ENCODE peak calls at places on chromosomes 11 and 22, in four cellular contexts. X, Z, B and Q are unnamed samples.

GRCh38 chr11:22930816-22931594 is 70.7 kb upstream of the CCDC179 start:
- DNase-seq in X (no peak), Z (no peak), B (peak; percentile 16), Q (no peak)

GRCh38 chr22:40512426-40513136 is 123.9 kb downstream of the MRTFA start:
- DNase-seq in X (no peak), Z (no peak), B (peak; percentile 99), Q (peak; percentile 86)

GRCh38 chr11:65437436-65438227 is 15.0 kb downstream of the NEAT1 start:
- DNase-seq in X (no peak), Z (no peak), B (peak; percentile 41), Q (peak; percentile 71)

GRCh38 chr22:42066937-42067336 is 3.7 kb downstream of the NAGA start:
- DNase-seq in X (no peak), Z (no peak), B (no peak), Q (no peak)

GRCh38 chr11:131938321-131938751 is 567.9 kb downstream of the NTM start:
- DNase-seq in X (no peak), Z (peak; percentile 67), B (no peak), Q (no peak)

GRCh38 chr22:28983190-28983589 is 78.4 kb downstream of the C22orf31 start:
- DNase-seq in X (no peak), Z (no peak), B (no peak), Q (no peak)

GRCh38 chr11:130449246-130449990 is 973 bp downstream of the ADAMTS15 start:
- DNase-seq in X (no peak), Z (no peak), B (no peak), Q (no peak)

GRCh38 chr11:122114976-122115375 is 1.0 kb downstream of the BLID start:
- DNase-seq in X (no peak), Z (no peak), B (no peak), Q (no peak)

GRCh38 chr22:39188809-39189208 is 36.3 kb upstream of the CBX7 start:
- DNase-seq in X (peak; percentile 6), Z (no peak), B (no peak), Q (no peak)

GRCh38 chr11:120674537-120674936 is 163.0 kb downstream of the GRIK4 start:
- DNase-seq in X (no peak), Z (no peak), B (peak; percentile 22), Q (peak; percentile 60)

GRCh38 chr22:49196046-49196511 is 631.6 kb downstream of the BRD1 start:
- DNase-seq in X (no peak), Z (no peak), B (no peak), Q (no peak)

GRCh38 chr22:36741968-36742367 is 34.0 kb downstream of the IFT27 start:
- DNase-seq in X (no peak), Z (peak; percentile 2), B (no peak), Q (no peak)

GRCh38 chr11:112364962-112365481 is 104.4 kb upstream of the PLET1 start:
- DNase-seq in X (no peak), Z (no peak), B (peak; percentile 99), Q (peak; percentile 99)

GRCh38 chr11:128608732-128609131 is 21.4 kb upstream of the ETS1 start:
- DNase-seq in X (no peak), Z (no peak), B (no peak), Q (no peak)

GRCh38 chr11:78459738-78460137 is 42.1 kb upstream of the GAB2 start:
- DNase-seq in X (no peak), Z (no peak), B (no peak), Q (no peak)

GRCh38 chr11:69889400-69890372 is 70.5 kb upstream of the FGF3 start:
- DNase-seq in X (no peak), Z (no peak), B (no peak), Q (no peak)